ENCODE peak calls at places on chromosomes 3 and 15, in ten cellular contexts. One of them, this sample, is unnamed.

GRCh38 chr3:65291448-65292091 is 603.8 kb upstream of the ADAMTS9 start:
- DNase-seq in HCT116: no peak
- DNase-seq in heart left ventricle: no peak
- DNase-seq in ovary: no peak
- DNase-seq in sigmoid colon: no peak
- DNase-seq in A549: no peak
- DNase-seq in suprapubic skin: no peak
- DNase-seq in gastrocnemius medialis: no peak
- DNase-seq in IMR-90: no peak
- DNase-seq in right lobe of liver: no peak
- DNase-seq in this sample: no peak

GRCh38 chr15:41987246-41987924 is 15.0 kb upstream of the EHD4 start:
- DNase-seq in HCT116: no peak
- DNase-seq in heart left ventricle: no peak
- DNase-seq in ovary: no peak
- DNase-seq in sigmoid colon: peak; percentile 28
- DNase-seq in A549: no peak
- DNase-seq in suprapubic skin: no peak
- DNase-seq in gastrocnemius medialis: no peak
- DNase-seq in IMR-90: no peak
- DNase-seq in right lobe of liver: no peak
- DNase-seq in this sample: no peak

GRCh38 chr3:154224366-154224765 is 99.9 kb downstream of the DHX36 start:
- DNase-seq in HCT116: no peak
- DNase-seq in heart left ventricle: no peak
- DNase-seq in ovary: no peak
- DNase-seq in sigmoid colon: no peak
- DNase-seq in A549: no peak
- DNase-seq in suprapubic skin: no peak
- DNase-seq in gastrocnemius medialis: no peak
- DNase-seq in IMR-90: no peak
- DNase-seq in right lobe of liver: no peak
- DNase-seq in this sample: no peak

GRCh38 chr3:87422333-87422732 is 145.9 kb upstream of the POU1F1 start:
- DNase-seq in HCT116: no peak
- DNase-seq in heart left ventricle: no peak
- DNase-seq in ovary: no peak
- DNase-seq in sigmoid colon: no peak
- DNase-seq in A549: no peak
- DNase-seq in suprapubic skin: no peak
- DNase-seq in gastrocnemius medialis: no peak
- DNase-seq in IMR-90: no peak
- DNase-seq in right lobe of liver: no peak
- DNase-seq in this sample: no peak

GRCh38 chr15:75653347-75653913 is 5.7 kb downstream of the SNX33 start:
- DNase-seq in HCT116: no peak
- DNase-seq in heart left ventricle: no peak
- DNase-seq in ovary: no peak
- DNase-seq in sigmoid colon: peak; percentile 67
- DNase-seq in A549: no peak
- DNase-seq in suprapubic skin: no peak
- DNase-seq in gastrocnemius medialis: no peak
- DNase-seq in IMR-90: no peak
- DNase-seq in right lobe of liver: no peak
- DNase-seq in this sample: peak; percentile 79

GRCh38 chr15:63860161-63860954 is 26.6 kb upstream of the HERC1 start:
- DNase-seq in HCT116: no peak
- DNase-seq in heart left ventricle: no peak
- DNase-seq in ovary: no peak
- DNase-seq in sigmoid colon: no peak
- DNase-seq in A549: no peak
- DNase-seq in suprapubic skin: no peak
- DNase-seq in gastrocnemius medialis: no peak
- DNase-seq in IMR-90: no peak
- DNase-seq in right lobe of liver: no peak
- DNase-seq in this sample: no peak

GRCh38 chr3:111681705-111682426 is 86.7 kb upstream of the ZBED2 start:
- DNase-seq in HCT116: no peak
- DNase-seq in heart left ventricle: no peak
- DNase-seq in ovary: no peak
- DNase-seq in sigmoid colon: no peak
- DNase-seq in A549: no peak
- DNase-seq in suprapubic skin: no peak
- DNase-seq in gastrocnemius medialis: no peak
- DNase-seq in IMR-90: no peak
- DNase-seq in right lobe of liver: no peak
- DNase-seq in this sample: no peak

GRCh38 chr3:45986303-45986982 is 9.2 kb downstream of the FYCO1 start:
- DNase-seq in HCT116: no peak
- DNase-seq in heart left ventricle: peak; percentile 68
- DNase-seq in ovary: no peak
- DNase-seq in sigmoid colon: peak; percentile 85
- DNase-seq in A549: peak; percentile 83
- DNase-seq in suprapubic skin: no peak
- DNase-seq in gastrocnemius medialis: peak; percentile 80
- DNase-seq in IMR-90: peak; percentile 87
- DNase-seq in right lobe of liver: peak; percentile 77
- DNase-seq in this sample: no peak

GRCh38 chr3:160003520-160004128 is 15.0 kb downstream of the IL12A start:
- DNase-seq in HCT116: peak; percentile 48
- DNase-seq in heart left ventricle: peak; percentile 62
- DNase-seq in ovary: no peak
- DNase-seq in sigmoid colon: peak; percentile 68
- DNase-seq in A549: peak; percentile 69
- DNase-seq in suprapubic skin: no peak
- DNase-seq in gastrocnemius medialis: peak; percentile 11
- DNase-seq in IMR-90: peak; percentile 31
- DNase-seq in right lobe of liver: peak; percentile 60
- DNase-seq in this sample: no peak

GRCh38 chr15:81567924-81568323 is 193.9 kb upstream of the TMC3 start:
- DNase-seq in HCT116: no peak
- DNase-seq in heart left ventricle: no peak
- DNase-seq in ovary: no peak
- DNase-seq in sigmoid colon: no peak
- DNase-seq in A549: no peak
- DNase-seq in suprapubic skin: no peak
- DNase-seq in gastrocnemius medialis: no peak
- DNase-seq in IMR-90: no peak
- DNase-seq in right lobe of liver: no peak
- DNase-seq in this sample: no peak

GRCh38 chr3:37198996-37199395 is 24.6 kb upstream of the LRRFIP2 start:
- DNase-seq in HCT116: no peak
- DNase-seq in heart left ventricle: no peak
- DNase-seq in ovary: no peak
- DNase-seq in sigmoid colon: no peak
- DNase-seq in A549: no peak
- DNase-seq in suprapubic skin: no peak
- DNase-seq in gastrocnemius medialis: no peak
- DNase-seq in IMR-90: peak; percentile 40
- DNase-seq in right lobe of liver: no peak
- DNase-seq in this sample: no peak

GRCh38 chr15:70632079-70632850 is 131.1 kb downstream of the UACA start:
- DNase-seq in HCT116: no peak
- DNase-seq in heart left ventricle: no peak
- DNase-seq in ovary: no peak
- DNase-seq in sigmoid colon: no peak
- DNase-seq in A549: no peak
- DNase-seq in suprapubic skin: no peak
- DNase-seq in gastrocnemius medialis: no peak
- DNase-seq in IMR-90: peak; percentile 71
- DNase-seq in right lobe of liver: no peak
- DNase-seq in this sample: no peak

GRCh38 chr3:146640955-146641867 is 36.1 kb upstream of the PLSCR5 start:
- DNase-seq in HCT116: peak; percentile 42
- DNase-seq in heart left ventricle: no peak
- DNase-seq in ovary: no peak
- DNase-seq in sigmoid colon: no peak
- DNase-seq in A549: peak; percentile 61
- DNase-seq in suprapubic skin: no peak
- DNase-seq in gastrocnemius medialis: no peak
- DNase-seq in IMR-90: peak; percentile 37
- DNase-seq in right lobe of liver: no peak
- DNase-seq in this sample: no peak

GRCh38 chr3:114645392-114645791 is 351.6 kb downstream of the TIGIT start:
- DNase-seq in HCT116: peak; percentile 73
- DNase-seq in heart left ventricle: no peak
- DNase-seq in ovary: no peak
- DNase-seq in sigmoid colon: no peak
- DNase-seq in A549: no peak
- DNase-seq in suprapubic skin: no peak
- DNase-seq in gastrocnemius medialis: no peak
- DNase-seq in IMR-90: peak; percentile 58
- DNase-seq in right lobe of liver: no peak
- DNase-seq in this sample: no peak

GRCh38 chr3:29513236-29513635 is 232.4 kb downstream of the RBMS3 start:
- DNase-seq in HCT116: no peak
- DNase-seq in heart left ventricle: peak; percentile 46
- DNase-seq in ovary: no peak
- DNase-seq in sigmoid colon: peak; percentile 68
- DNase-seq in A549: no peak
- DNase-seq in suprapubic skin: no peak
- DNase-seq in gastrocnemius medialis: no peak
- DNase-seq in IMR-90: peak; percentile 31
- DNase-seq in right lobe of liver: no peak
- DNase-seq in this sample: no peak

GRCh38 chr3:187039723-187040414 is 99.4 kb downstream of the RPL39L start:
- DNase-seq in HCT116: no peak
- DNase-seq in heart left ventricle: no peak
- DNase-seq in ovary: no peak
- DNase-seq in sigmoid colon: no peak
- DNase-seq in A549: no peak
- DNase-seq in suprapubic skin: no peak
- DNase-seq in gastrocnemius medialis: no peak
- DNase-seq in IMR-90: no peak
- DNase-seq in right lobe of liver: no peak
- DNase-seq in this sample: no peak

GRCh38 chr3:1699361-1699920 is 399.2 kb upstream of the CNTN4 start:
- DNase-seq in HCT116: no peak
- DNase-seq in heart left ventricle: no peak
- DNase-seq in ovary: no peak
- DNase-seq in sigmoid colon: peak; percentile 61
- DNase-seq in A549: no peak
- DNase-seq in suprapubic skin: no peak
- DNase-seq in gastrocnemius medialis: no peak
- DNase-seq in IMR-90: no peak
- DNase-seq in right lobe of liver: no peak
- DNase-seq in this sample: no peak

GRCh38 chr3:115062009-115062408 is 85.1 kb downstream of the ZBTB20 start:
- DNase-seq in HCT116: no peak
- DNase-seq in heart left ventricle: no peak
- DNase-seq in ovary: no peak
- DNase-seq in sigmoid colon: no peak
- DNase-seq in A549: no peak
- DNase-seq in suprapubic skin: no peak
- DNase-seq in gastrocnemius medialis: no peak
- DNase-seq in IMR-90: no peak
- DNase-seq in right lobe of liver: no peak
- DNase-seq in this sample: no peak

GRCh38 chr15:73957276-73957675 is 31.0 kb downstream of the LOXL1 start:
- DNase-seq in HCT116: no peak
- DNase-seq in heart left ventricle: no peak
- DNase-seq in ovary: peak; percentile 15
- DNase-seq in sigmoid colon: peak; percentile 57
- DNase-seq in A549: no peak
- DNase-seq in suprapubic skin: no peak
- DNase-seq in gastrocnemius medialis: no peak
- DNase-seq in IMR-90: no peak
- DNase-seq in right lobe of liver: no peak
- DNase-seq in this sample: peak; percentile 83

GRCh38 chr3:161117646-161118045 is 12.5 kb upstream of the B3GALNT1 start:
- DNase-seq in HCT116: no peak
- DNase-seq in heart left ventricle: no peak
- DNase-seq in ovary: no peak
- DNase-seq in sigmoid colon: no peak
- DNase-seq in A549: no peak
- DNase-seq in suprapubic skin: no peak
- DNase-seq in gastrocnemius medialis: no peak
- DNase-seq in IMR-90: no peak
- DNase-seq in right lobe of liver: no peak
- DNase-seq in this sample: no peak

GRCh38 chr3:126948980-126949535 is 33.9 kb upstream of the PLXNA1 start:
- DNase-seq in HCT116: no peak
- DNase-seq in heart left ventricle: peak; percentile 75
- DNase-seq in ovary: no peak
- DNase-seq in sigmoid colon: no peak
- DNase-seq in A549: no peak
- DNase-seq in suprapubic skin: no peak
- DNase-seq in gastrocnemius medialis: no peak
- DNase-seq in IMR-90: no peak
- DNase-seq in right lobe of liver: no peak
- DNase-seq in this sample: no peak

GRCh38 chr3:169389211-169389924 is 274.1 kb downstream of the MECOM start:
- DNase-seq in HCT116: no peak
- DNase-seq in heart left ventricle: no peak
- DNase-seq in ovary: no peak
- DNase-seq in sigmoid colon: no peak
- DNase-seq in A549: no peak
- DNase-seq in suprapubic skin: no peak
- DNase-seq in gastrocnemius medialis: no peak
- DNase-seq in IMR-90: no peak
- DNase-seq in right lobe of liver: no peak
- DNase-seq in this sample: no peak
- TF ChIP-seq POLR2A in HCT116: no peak
- TF ChIP-seq POLR2A in heart left ventricle: no peak
- TF ChIP-seq POLR2A in ovary: no peak
- TF ChIP-seq POLR2A in sigmoid colon: no peak
- TF ChIP-seq POLR2A in A549: no peak
- TF ChIP-seq POLR2A in suprapubic skin: no peak
- TF ChIP-seq POLR2A in gastrocnemius medialis: no peak
- TF ChIP-seq POLR2A in IMR-90: no peak
- TF ChIP-seq POLR2A in right lobe of liver: no peak
- TF ChIP-seq POLR2A in this sample: no peak

GRCh38 chr3:33360136-33360825 is 79.9 kb downstream of the UBP1 start:
- DNase-seq in HCT116: peak; percentile 54
- DNase-seq in heart left ventricle: no peak
- DNase-seq in ovary: no peak
- DNase-seq in sigmoid colon: no peak
- DNase-seq in A549: peak; percentile 57
- DNase-seq in suprapubic skin: no peak
- DNase-seq in gastrocnemius medialis: no peak
- DNase-seq in IMR-90: peak; percentile 79
- DNase-seq in right lobe of liver: no peak
- DNase-seq in this sample: no peak
- H3K4me3 ChIP-seq in HCT116: no peak overlapping the region
- H3K4me3 ChIP-seq in heart left ventricle: no peak overlapping the region
- H3K4me3 ChIP-seq in ovary: no peak overlapping the region
- H3K4me3 ChIP-seq in sigmoid colon: no peak overlapping the region
- H3K4me3 ChIP-seq in A549: peak overlapping the region; percentile 15
- H3K4me3 ChIP-seq in suprapubic skin: no peak overlapping the region
- H3K4me3 ChIP-seq in gastrocnemius medialis: no peak overlapping the region
- H3K4me3 ChIP-seq in IMR-90: no peak overlapping the region
- H3K4me3 ChIP-seq in right lobe of liver: no peak overlapping the region
- H3K4me3 ChIP-seq in this sample: no peak overlapping the region

GRCh38 chr3:18740631-18741583 is 315.8 kb upstream of the SATB1 start:
- DNase-seq in HCT116: no peak
- DNase-seq in heart left ventricle: no peak
- DNase-seq in ovary: no peak
- DNase-seq in sigmoid colon: no peak
- DNase-seq in A549: no peak
- DNase-seq in suprapubic skin: no peak
- DNase-seq in gastrocnemius medialis: no peak
- DNase-seq in IMR-90: no peak
- DNase-seq in right lobe of liver: no peak
- DNase-seq in this sample: no peak
- TF ChIP-seq POLR2A in HCT116: no peak
- TF ChIP-seq POLR2A in heart left ventricle: no peak
- TF ChIP-seq POLR2A in ovary: no peak
- TF ChIP-seq POLR2A in sigmoid colon: no peak
- TF ChIP-seq POLR2A in A549: no peak
- TF ChIP-seq POLR2A in suprapubic skin: no peak
- TF ChIP-seq POLR2A in gastrocnemius medialis: no peak
- TF ChIP-seq POLR2A in IMR-90: no peak
- TF ChIP-seq POLR2A in right lobe of liver: no peak
- TF ChIP-seq POLR2A in this sample: no peak

GRCh38 chr3:43120937-43121336 is 15.1 kb upstream of the POMGNT2 start:
- DNase-seq in HCT116: no peak
- DNase-seq in heart left ventricle: no peak
- DNase-seq in ovary: no peak
- DNase-seq in sigmoid colon: no peak
- DNase-seq in A549: no peak
- DNase-seq in suprapubic skin: no peak
- DNase-seq in gastrocnemius medialis: no peak
- DNase-seq in IMR-90: no peak
- DNase-seq in right lobe of liver: no peak
- DNase-seq in this sample: no peak
- H3K4me3 ChIP-seq in HCT116: no peak overlapping the region
- H3K4me3 ChIP-seq in heart left ventricle: no peak overlapping the region
- H3K4me3 ChIP-seq in ovary: no peak overlapping the region
- H3K4me3 ChIP-seq in sigmoid colon: no peak overlapping the region
- H3K4me3 ChIP-seq in A549: no peak overlapping the region
- H3K4me3 ChIP-seq in suprapubic skin: no peak overlapping the region
- H3K4me3 ChIP-seq in gastrocnemius medialis: no peak overlapping the region
- H3K4me3 ChIP-seq in IMR-90: no peak overlapping the region
- H3K4me3 ChIP-seq in right lobe of liver: no peak overlapping the region
- H3K4me3 ChIP-seq in this sample: no peak overlapping the region